ENCODE peak calls at places on chromosomes 6 and 20, in ten cellular contexts. X is stimulated activated CD4-positive, alpha-beta T cell treated with anti-CD3 and anti-CD28 coated beads, Interleukin-4, amount 100 ng/mL, for 24 hours; J is T1000; E is SJSA1; Y is NCI-H1930; G is ACHN; D is right cardiac atrium; V is NCI-H1092; N is Peyer's patch; H is lung microvascular endothelial cell. U is an unnamed sample.
A peak's percentile ranks its signal among the peaks of the same experiment; 100 is the strongest.

GRCh38 chr20:49583669-49584417 is 15.9 kb upstream of the PTGIS start:
- DNase-seq in X (no peak), J (no peak), E (no peak), Y (no peak), G (peak; percentile 56), D (peak; percentile 93), V (peak; percentile 80), N (peak; percentile 77), H (peak; percentile 45), U (peak; percentile 27)

GRCh38 chr6:69584913-69585729 is 211.7 kb downstream of the LMBRD1 start:
- DNase-seq in X (no peak), J (no peak), E (no peak), Y (no peak), G (no peak), D (no peak), V (no peak), N (no peak), H (no peak), U (no peak)

GRCh38 chr6:54327631-54328030 is 19.4 kb downstream of the TINAG start:
- DNase-seq in X (no peak), J (peak; percentile 45), E (no peak), Y (no peak), G (no peak), D (no peak), V (no peak), N (no peak), H (no peak), U (no peak)

GRCh38 chr6:45619994-45620471 is 242.3 kb upstream of the SUPT3H start:
- DNase-seq in X (peak; percentile 15), J (no peak), E (no peak), Y (no peak), G (no peak), D (no peak), V (no peak), N (no peak), H (peak; percentile 28), U (no peak)

GRCh38 chr20:57686931-57687652 is 22.7 kb downstream of the PMEPA1 start:
- DNase-seq in X (no peak), J (no peak), E (no peak), Y (no peak), G (no peak), D (peak; percentile 24), V (no peak), N (no peak), H (no peak), U (no peak)

GRCh38 chr20:16785221-16785620 is 37.1 kb downstream of the OTOR start:
- DNase-seq in X (no peak), J (no peak), E (no peak), Y (no peak), G (no peak), D (no peak), V (no peak), N (no peak), H (no peak), U (no peak)

GRCh38 chr6:84853901-84854300 is 89.5 kb upstream of the TBX18 start:
- DNase-seq in X (no peak), J (no peak), E (no peak), Y (no peak), G (no peak), D (no peak), V (no peak), N (no peak), H (no peak), U (no peak)

GRCh38 chr6:154243793-154244768 is 112.5 kb downstream of the IPCEF1 start:
- DNase-seq in X (peak; percentile 19), J (no peak), E (no peak), Y (no peak), G (no peak), D (no peak), V (no peak), N (no peak), H (no peak), U (no peak)

GRCh38 chr6:162408805-162409535 is 318.6 kb downstream of the PRKN start:
- DNase-seq in X (no peak), J (no peak), E (no peak), Y (no peak), G (no peak), D (no peak), V (no peak), N (no peak), H (no peak), U (no peak)

GRCh38 chr6:94651239-94651638 is 926.1 kb upstream of the MANEA start:
- DNase-seq in X (no peak), J (no peak), E (no peak), Y (no peak), G (no peak), D (no peak), V (no peak), N (no peak), H (no peak), U (no peak)

GRCh38 chr6:470901-471448 is 79.4 kb downstream of the IRF4 start:
- DNase-seq in X (no peak), J (no peak), E (no peak), Y (no peak), G (no peak), D (no peak), V (no peak), N (no peak), H (no peak), U (no peak)

GRCh38 chr6:27053738-27054137 is 193.8 kb upstream of the PRSS16 start:
- DNase-seq in X (no peak), J (no peak), E (no peak), Y (no peak), G (no peak), D (no peak), V (no peak), N (no peak), H (no peak), U (no peak)

GRCh38 chr6:123967900-123968299 is 164.2 kb downstream of the NKAIN2 start:
- DNase-seq in X (no peak), J (no peak), E (no peak), Y (no peak), G (no peak), D (no peak), V (peak; percentile 86), N (no peak), H (no peak), U (no peak)

GRCh38 chr6:157981395-157982296 is at the start of gene SYNJ2:
- DNase-seq in X (peak; percentile 80), J (peak; percentile 46), E (peak; percentile 78), Y (no peak), G (peak; percentile 73), D (peak; percentile 89), V (peak; percentile 32), N (peak; percentile 93), H (peak; percentile 81), U (peak; percentile 64)

U was measured in RKO.